ENCODE peak calls at places on chromosomes 2 and 18, in seven cellular contexts. V, Q, H, U, Z, J and E are unnamed samples.

GRCh38 chr2:80304522-80304878 is at the start of gene LRRTM1:
- DNase-seq in Z (no peak), U (peak), V (no peak), J (no peak), H (no peak), Q (no peak), E (peak)

GRCh38 chr18:9117980-9118841 is 15.7 kb downstream of the NDUFV2 start:
- DNase-seq in H (no peak), Q (no peak), Z (no peak), J (no peak), V (no peak), U (no peak), E (no peak)

GRCh38 chr2:15832310-15832709 is 108.0 kb upstream of the MYCN start:
- DNase-seq in Q (no peak), U (no peak), J (no peak), V (no peak), Z (no peak), H (no peak), E (no peak)

GRCh38 chr2:170468557-170468956 is 246.6 kb upstream of the SP5 start:
- DNase-seq in Z (no peak), J (no peak), V (no peak), H (no peak), U (no peak), Q (no peak), E (no peak)

GRCh38 chr2:76953733-76954347 is 568.3 kb downstream of the LRRTM4 start:
- DNase-seq in U (no peak), Z (no peak), Q (no peak), V (peak), H (peak), J (no peak), E (peak)

GRCh38 chr2:237486334-237486818 is 675 bp upstream of the MLPH start:
- DNase-seq in H (no peak), V (no peak), Q (no peak), Z (peak), U (no peak), J (no peak), E (no peak)

GRCh38 chr2:12715878-12716249 is 872 bp upstream of the TRIB2 start:
- DNase-seq in H (peak), Q (peak), V (peak), J (peak), U (peak), Z (peak), E (peak)

GRCh38 chr2:67055387-67056304 is 341.5 kb upstream of the ETAA1 start:
- DNase-seq in Q (no peak), Z (no peak), J (no peak), V (peak), U (no peak), H (no peak), E (no peak)

DNA sequence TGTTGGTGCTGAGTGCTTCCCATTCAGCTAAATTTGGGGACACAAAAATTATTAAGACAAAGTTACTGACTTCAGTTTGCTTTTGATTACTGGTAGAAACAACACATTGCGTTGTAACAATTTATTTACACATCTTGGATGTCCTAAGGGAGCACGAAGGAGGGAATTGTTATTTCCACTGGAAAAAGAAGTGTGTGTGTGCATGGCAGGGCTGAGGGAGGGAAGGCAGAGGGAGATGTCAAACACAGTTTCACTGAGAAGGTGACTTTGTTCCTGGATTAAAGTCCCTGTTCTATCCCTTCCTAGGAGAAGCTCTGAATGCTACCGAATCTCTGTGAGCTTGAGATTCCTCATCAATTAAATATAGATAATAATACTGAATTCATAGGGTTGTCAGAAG is 3.8 kb upstream of the CDH20 start:
- DNase-seq in J (no peak), Z (no peak), Q (no peak), V (no peak), H (no peak), U (no peak), E (no peak)
- H3K27ac ChIP-seq in J (no peak), Z (no peak), Q (no peak), V (no peak), H (no peak), U (no peak), E (no peak)

GRCh38 chr18:46429130-46429529 is 227.9 kb downstream of the LOXHD1 start:
- DNase-seq in V (no peak), Q (no peak), J (no peak), Z (no peak), U (no peak), H (no peak), E (no peak)
- H3K4me3 ChIP-seq in V (no peak), Q (no peak), J (no peak), Z (no peak), U (no peak), H (no peak), E (no peak)

GRCh38 chr2:69424410-69424809 is 12.8 kb downstream of the NFU1 start:
- DNase-seq in U (no peak), Z (no peak), H (no peak), J (no peak), Q (no peak), V (no peak), E (no peak)

DNA sequence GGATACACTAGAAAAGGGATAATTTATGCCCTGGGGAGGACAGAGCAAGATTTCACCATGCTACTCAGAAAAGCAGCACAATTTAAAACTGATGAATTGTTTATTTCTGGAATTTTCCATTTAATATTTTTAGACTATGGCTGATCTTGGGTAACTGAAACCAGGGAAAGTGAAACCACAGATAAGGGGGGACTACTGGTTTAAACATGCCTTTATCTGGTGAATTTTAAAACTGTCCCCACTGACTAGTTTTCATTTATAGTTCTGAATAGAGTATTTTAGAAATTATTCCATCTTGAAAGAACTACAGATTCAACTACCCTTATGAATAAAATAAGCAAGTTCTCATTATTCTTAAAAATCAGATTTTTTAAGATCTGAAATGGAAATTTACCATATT is 15.0 kb downstream of the NFU1 start:
- DNase-seq in Q (no peak), U (no peak), V (no peak), J (no peak), H (no peak), Z (no peak), E (no peak)
- H3K27ac ChIP-seq in Q (no peak), U (no peak), V (no peak), J (no peak), H (no peak), Z (no peak), E (no peak)

DNA sequence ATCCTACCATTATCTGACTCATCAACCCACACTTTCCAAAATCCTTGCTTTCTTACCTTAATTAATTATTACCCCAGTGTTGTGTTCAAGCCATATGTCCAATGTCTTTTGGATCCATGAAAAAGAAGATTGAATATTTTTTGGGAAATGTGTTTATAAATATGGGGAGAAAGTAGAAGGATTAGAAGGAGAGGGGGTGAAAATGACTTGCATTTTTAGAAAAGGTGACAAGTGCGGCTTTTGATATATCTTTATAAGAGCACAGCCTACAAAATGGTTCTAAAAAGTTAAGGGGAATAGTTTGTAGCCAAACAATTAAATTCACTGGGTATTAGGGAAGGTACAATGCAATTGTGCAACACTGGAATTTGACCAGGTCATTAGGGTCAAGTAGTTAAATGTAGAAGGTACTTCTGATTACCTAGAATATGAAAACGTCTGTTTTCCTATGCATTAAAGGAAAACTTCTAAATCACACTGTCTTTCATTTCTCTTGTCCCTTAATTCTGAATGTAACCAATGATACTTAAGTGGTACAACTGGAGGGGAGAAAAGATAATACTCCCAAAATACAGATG is 44.4 kb upstream of the SERTAD2 start:
- DNase-seq in H (no peak), V (no peak), Q (no peak), J (no peak), Z (no peak), U (no peak), E (no peak)
- H3K4me3 ChIP-seq in H (no peak), V (no peak), Q (no peak), J (no peak), Z (no peak), U (no peak), E (no peak)

GRCh38 chr18:48785686-48786470 is 164.9 kb downstream of the SMAD7 start:
- DNase-seq in J (no peak), H (no peak), Q (peak), V (no peak), U (peak), Z (peak), E (no peak)
- H3K27ac ChIP-seq in J (no peak), H (peak), Q (peak), V (no peak), U (no peak), Z (no peak), E (no peak)

GRCh38 chr18:41745166-41746049 is 209.6 kb upstream of the PIK3C3 start:
- DNase-seq in Z (no peak), Q (no peak), H (peak), V (peak), J (no peak), U (peak), E (peak)
- H3K4me3 ChIP-seq in Z (no peak), Q (no peak), H (no peak), V (no peak), J (no peak), U (no peak), E (no peak)

GRCh38 chr2:6943523-6943922 is 26.3 kb downstream of the RNF144A start:
- DNase-seq in J (no peak), H (no peak), Z (no peak), V (no peak), U (no peak), Q (no peak), E (no peak)

GRCh38 chr2:6943971-6944370 is 26.8 kb downstream of the RNF144A start:
- DNase-seq in Q (no peak), V (no peak), U (no peak), Z (no peak), H (no peak), J (no peak), E (no peak)

GRCh38 chr2:6942848-6943247 is 25.6 kb downstream of the RNF144A start:
- DNase-seq in J (no peak), Z (no peak), V (no peak), U (no peak), H (no peak), Q (no peak), E (no peak)

GRCh38 chr2:6940820-6941219 is 23.6 kb downstream of the RNF144A start:
- DNase-seq in J (no peak), U (no peak), Z (no peak), Q (no peak), V (no peak), H (no peak), E (no peak)

DNA sequence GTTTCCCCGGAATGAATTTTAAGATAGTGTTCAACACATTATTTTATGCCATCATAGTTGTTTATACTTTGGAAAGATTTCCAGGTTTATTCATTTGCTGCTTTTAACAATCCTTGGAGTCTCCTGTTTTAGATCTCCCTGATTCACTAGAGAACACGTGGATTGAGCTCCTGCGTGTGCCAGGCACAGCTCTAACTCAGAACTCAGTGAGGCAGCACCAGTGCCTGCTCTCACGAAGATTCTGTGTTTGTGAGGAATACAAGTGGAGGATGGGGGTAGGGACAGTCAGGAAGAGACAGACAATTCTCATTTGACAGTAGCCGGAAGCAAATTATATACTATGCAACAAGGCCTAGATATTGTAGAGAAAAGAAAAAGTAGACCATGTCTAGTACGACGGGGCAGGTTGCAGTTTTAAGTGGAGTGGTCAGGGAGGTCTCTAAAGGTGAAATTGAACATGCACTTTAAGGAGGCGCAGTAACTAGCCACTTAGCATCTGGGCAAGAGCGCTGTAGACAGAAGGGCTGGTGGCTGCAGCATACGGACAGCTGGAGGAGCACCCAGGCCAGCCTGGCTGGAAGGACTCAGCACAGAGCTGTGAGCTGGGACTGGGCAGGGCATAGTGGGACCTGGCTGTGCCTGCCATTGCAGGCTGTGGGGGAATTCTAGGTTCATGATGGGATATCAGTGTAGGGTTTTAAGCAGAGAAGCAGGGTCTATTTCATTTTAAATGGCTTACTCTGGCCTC is 24.3 kb downstream of the RNF144A start:
- DNase-seq in U (no peak), H (no peak), V (no peak), J (no peak), Z (no peak), Q (no peak), E (no peak)
- H3K27ac ChIP-seq in U (no peak), H (no peak), V (no peak), J (no peak), Z (no peak), Q (no peak), E (no peak)

DNA sequence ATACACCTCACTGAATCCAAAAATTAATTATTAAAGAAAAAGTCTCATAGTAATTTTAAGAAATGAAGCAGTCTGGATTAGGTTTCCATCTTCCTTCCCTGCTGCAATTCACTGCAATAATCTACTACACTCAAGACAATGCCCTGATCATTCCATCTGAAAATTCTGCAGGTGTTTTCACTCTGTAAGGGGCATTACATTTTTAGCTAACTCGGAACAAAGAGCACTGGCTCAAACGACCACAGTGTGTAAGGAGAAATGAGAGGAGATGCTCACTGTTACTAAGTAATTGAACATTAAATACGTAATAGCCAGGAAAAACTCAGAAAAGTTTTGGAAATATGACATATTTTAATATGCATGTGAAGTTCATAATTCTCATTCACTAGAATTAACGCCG is 1.3 kb downstream of the B4GALT6 start:
- DNase-seq in V (no peak), Z (no peak), Q (no peak), U (no peak), J (no peak), H (no peak), E (no peak)
- H3K4me3 ChIP-seq in V (no peak), Z (no peak), Q (no peak), U (no peak), J (no peak), H (peak), E (no peak)

DNA sequence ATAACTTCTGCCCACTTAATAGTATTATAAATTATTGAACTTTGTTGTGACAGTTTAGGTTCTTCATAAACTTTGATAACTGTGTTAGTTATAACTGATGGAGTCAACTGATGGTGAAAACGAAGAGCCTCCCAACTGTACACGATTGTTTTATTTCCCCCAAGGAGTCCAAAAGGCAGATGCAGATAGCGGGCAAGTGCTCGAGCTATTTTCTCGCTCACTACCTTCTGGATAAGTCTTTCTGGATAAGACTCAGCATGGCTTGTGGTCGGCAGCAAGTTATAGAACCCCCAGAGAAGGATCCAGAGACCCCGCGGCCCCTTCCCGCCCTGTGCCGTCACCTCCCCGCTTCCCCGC is 517 bp downstream of the GCFC2 start:
- DNase-seq in U (no peak), Q (no peak), H (no peak), J (no peak), V (no peak), Z (no peak), E (no peak)
- H3K27ac ChIP-seq in U (peak), Q (peak), H (peak), J (peak), V (peak), Z (peak), E (peak)